ENCODE peak calls at places on chromosomes 16 and 17, in eight cellular contexts. J is cardiac muscle cell, R is mucosa of descending colon, V is epithelial cell of esophagus, P is brain microvascular endothelial cell, C is dorsolateral prefrontal cortex, N is upper lobe of right lung, Z is fibroblast of lung. Y is an unnamed sample.

GRCh38 chr17:13638855-13639458 is 37.2 kb upstream of the HS3ST3A1 start:
- DNase-seq in N (no peak), J (peak; percentile 18), Z (peak; percentile 58), C (no peak), P (no peak), V (peak; percentile 2), R (no peak), Y (peak; percentile 11)

GRCh38 chr17:41813039-41813680 is 356 bp downstream of the FKBP10 start:
- DNase-seq in J (no peak), V (no peak), R (no peak), C (no peak), Z (no peak), N (no peak), P (no peak), Y (no peak)

GRCh38 chr16:15827299-15827698 is 29.5 kb downstream of the MYH11 start:
- DNase-seq in R (no peak), J (no peak), V (no peak), P (no peak), N (peak; percentile 31), Z (no peak), C (no peak), Y (no peak)

GRCh38 chr17:8623591-8623990 is 6.9 kb downstream of the MYH10 start:
- DNase-seq in N (no peak), V (no peak), P (peak; percentile 54), C (no peak), R (no peak), Z (no peak), J (peak; percentile 63), Y (no peak)

GRCh38 chr16:4767872-4768548 is 1.0 kb upstream of the ZNF500 start:
- DNase-seq in R (peak; percentile 51), V (peak; percentile 79), N (no peak), C (no peak), J (peak; percentile 26), Z (no peak), P (peak; percentile 16), Y (no peak)

GRCh38 chr17:49916854-49917515 is 52.0 kb upstream of the DLX4 start:
- DNase-seq in V (no peak), N (no peak), J (no peak), C (no peak), Z (no peak), P (no peak), R (no peak), Y (no peak)

GRCh38 chr16:20613471-20613887 is 37.3 kb upstream of the ACSM2B start:
- DNase-seq in P (no peak), Z (no peak), N (no peak), V (no peak), C (no peak), R (no peak), J (no peak), Y (no peak)

GRCh38 chr17:9192010-9192409 is 170.7 kb downstream of the NTN1 start:
- DNase-seq in C (no peak), J (peak; percentile 3), P (no peak), Z (peak; percentile 51), N (no peak), V (no peak), R (no peak), Y (no peak)

GRCh38 chr16:2856686-2857450 is 1.1 kb downstream of the PRSS22 start:
- DNase-seq in C (no peak), J (no peak), R (peak; percentile 24), Z (no peak), V (no peak), N (no peak), P (no peak), Y (no peak)

GRCh38 chr17:21286066-21286770 is 1.7 kb downstream of the MAP2K3 start:
- DNase-seq in R (peak; percentile 85), C (peak; percentile 57), P (peak; percentile 98), V (peak; percentile 98), J (peak; percentile 99), Z (peak; percentile 99), N (peak; percentile 95), Y (peak; percentile 95)

GRCh38 chr17:49388290-49388640 is 26.2 kb upstream of the ZNF652 start:
- DNase-seq in J (no peak), Z (no peak), P (no peak), R (no peak), V (no peak), C (no peak), N (no peak), Y (no peak)

GRCh38 chr17:33809748-33810147 is 445.3 kb upstream of the CCL2 start:
- DNase-seq in P (no peak), N (no peak), V (no peak), R (no peak), Z (no peak), C (no peak), J (no peak), Y (no peak)

GRCh38 chr16:59042296-59042695 is 308.2 kb upstream of the GOT2 start:
- DNase-seq in N (no peak), P (no peak), V (no peak), R (no peak), C (no peak), Z (no peak), J (no peak), Y (no peak)

GRCh38 chr17:67867591-67867990 is 42.3 kb downstream of the BPTF start:
- DNase-seq in P (no peak), N (no peak), V (no peak), R (no peak), J (no peak), C (no peak), Z (no peak), Y (no peak)

GRCh38 chr16:56477096-56477878 is 25.9 kb downstream of the OGFOD1 start:
- DNase-seq in P (peak; percentile 91), J (peak; percentile 86), V (peak; percentile 81), Z (peak; percentile 84), R (no peak), N (no peak), C (no peak), Y (peak; percentile 49)

GRCh38 chr17:5373112-5373511 is 46.4 kb downstream of the NUP88 start:
- DNase-seq in J (no peak), P (no peak), V (peak; percentile 36), N (no peak), Z (no peak), C (no peak), R (no peak), Y (no peak)

GRCh38 chr17:70168979-70169706 is at the start of gene KCNJ2:
- DNase-seq in N (peak; percentile 97), Z (peak; percentile 80), P (peak; percentile 34), R (peak; percentile 96), J (peak; percentile 70), V (peak; percentile 83), C (peak; percentile 86), Y (peak; percentile 44)
- TF ChIP-seq CTCF in N (no peak), Z (no peak), P (no peak), R (no peak), J (no peak), V (no peak), C (no peak), Y (no peak)

GRCh38 chr16:73057369-73058210 is 9.7 kb upstream of the ZFHX3 start:
- DNase-seq in N (peak; percentile 74), Z (no peak), R (peak; percentile 66), C (no peak), P (no peak), J (peak; percentile 58), V (peak; percentile 35), Y (no peak)
- TF ChIP-seq CTCF in N (peak; percentile 24), Z (peak; percentile 8), R (no peak), C (no peak), P (peak; percentile 33), J (peak; percentile 30), V (peak; percentile 2), Y (no peak)

GRCh38 chr17:62732125-62732524 is 76.0 kb downstream of the MARCHF10 start:
- DNase-seq in V (peak; percentile 91), P (no peak), J (no peak), N (no peak), C (no peak), R (no peak), Z (no peak), Y (no peak)

GRCh38 chr17:62723842-62724241 is 84.3 kb downstream of the MARCHF10 start:
- DNase-seq in V (no peak), N (no peak), R (no peak), J (no peak), C (no peak), Z (no peak), P (no peak), Y (no peak)

GRCh38 chr17:62724398-62725146 is 83.5 kb downstream of the MARCHF10 start:
- DNase-seq in R (peak; percentile 36), P (no peak), C (peak; percentile 55), N (no peak), Z (no peak), J (no peak), V (peak; percentile 94), Y (no peak)

GRCh38 chr17:62725791-62726249 is 82.3 kb downstream of the MARCHF10 start:
- DNase-seq in Z (no peak), R (no peak), C (no peak), N (no peak), J (peak; percentile 45), P (peak; percentile 63), V (peak; percentile 32), Y (no peak)

GRCh38 chr17:62727916-62728672 is 80.0 kb downstream of the MARCHF10 start:
- DNase-seq in R (no peak), V (no peak), Z (no peak), J (no peak), N (no peak), C (no peak), P (no peak), Y (no peak)
- TF ChIP-seq CTCF in R (no peak), V (no peak), Z (no peak), J (no peak), N (no peak), C (no peak), P (peak; percentile 6), Y (no peak)

DNA sequence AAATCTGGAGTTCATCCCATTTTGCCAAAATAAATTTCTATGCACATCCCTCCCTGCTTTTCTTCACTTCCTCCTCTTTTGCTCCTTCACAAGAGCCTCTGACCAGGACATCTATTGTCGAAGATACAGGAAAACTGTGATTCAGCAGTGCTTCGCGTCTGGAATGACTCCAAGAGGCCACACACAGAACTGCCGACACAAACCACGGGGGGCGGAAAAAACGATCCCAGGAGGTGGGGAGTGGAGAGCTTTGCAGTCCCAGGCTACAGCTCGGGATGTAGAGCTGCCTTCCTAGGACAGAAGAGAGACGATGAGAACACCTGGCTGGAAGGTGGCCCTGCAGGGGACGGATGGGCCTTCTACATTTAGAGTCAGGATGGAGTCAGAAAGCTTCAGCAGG is 102.8 kb downstream of the XYLT1 start:
- DNase-seq in N (no peak), P (peak; percentile 13), Z (peak; percentile 65), V (no peak), C (peak; percentile 43), R (no peak), J (peak; percentile 72), Y (no peak)
- TF ChIP-seq CTCF in N (peak; percentile 8), P (peak; percentile 42), Z (no peak), V (no peak), C (no peak), R (no peak), J (peak; percentile 28), Y (no peak)

DNA sequence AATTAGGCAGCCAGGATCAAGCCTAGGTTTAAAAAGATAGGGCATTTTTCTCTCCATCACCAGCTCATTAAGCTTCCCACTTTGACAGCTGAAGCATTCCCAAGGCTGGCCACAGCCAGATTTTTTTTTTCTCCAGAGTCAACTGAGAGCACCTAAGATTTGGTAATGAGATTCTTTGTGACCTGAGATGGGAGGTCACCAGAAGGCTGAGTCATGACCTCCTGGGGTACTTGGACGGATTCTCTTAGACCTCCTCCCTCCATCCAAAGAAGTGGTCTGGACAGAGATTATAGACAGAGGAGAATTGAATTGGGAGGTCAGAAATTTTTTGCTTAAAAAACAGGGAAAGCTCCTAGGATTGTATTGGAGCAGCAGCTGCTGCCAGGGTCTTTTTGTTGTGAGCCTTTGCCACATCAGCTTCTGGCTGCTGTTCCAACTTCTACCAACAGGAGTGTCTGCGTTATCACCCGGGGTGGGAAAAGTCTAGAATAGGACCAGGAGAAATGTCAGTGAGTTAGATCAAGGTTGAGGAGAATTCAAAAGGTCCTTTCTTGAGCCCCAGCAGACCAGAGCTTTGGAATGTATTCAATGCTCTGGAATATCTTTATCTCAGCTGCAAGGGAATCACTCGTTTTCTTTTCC is 221.2 kb upstream of the N4BP1 start:
- DNase-seq in J (no peak), R (no peak), Z (no peak), V (no peak), N (no peak), P (no peak), C (no peak), Y (no peak)
- TF ChIP-seq CTCF in J (no peak), R (no peak), Z (no peak), V (no peak), N (no peak), P (peak; percentile 6), C (no peak), Y (no peak)

Y was measured in AG09319.